ENCODE peak calls at places on chromosomes 12 and 14, in nine cellular contexts. One of them, this sample, is unnamed.

GRCh38 chr12:122888232-122888752 is 7.6 kb downstream of the VPS37B start:
- DNase-seq in K562: peak
- DNase-seq in HCT116: peak
- DNase-seq in fibroblast of lung: peak
- DNase-seq in GM23248: peak
- DNase-seq in MM.1S: peak
- DNase-seq in GM23338: peak
- DNase-seq in hepatocyte: peak
- DNase-seq in PC-9: peak
- DNase-seq in this sample: peak

GRCh38 chr14:38040411-38040810 is 167.3 kb upstream of the SSTR1 start:
- DNase-seq in K562: no peak
- DNase-seq in HCT116: no peak
- DNase-seq in fibroblast of lung: no peak
- DNase-seq in GM23248: no peak
- DNase-seq in MM.1S: no peak
- DNase-seq in GM23338: no peak
- DNase-seq in hepatocyte: no peak
- DNase-seq in PC-9: no peak
- DNase-seq in this sample: no peak

GRCh38 chr14:93128785-93129459 is 13.2 kb upstream of the ITPK1 start:
- DNase-seq in K562: no peak
- DNase-seq in HCT116: no peak
- DNase-seq in fibroblast of lung: no peak
- DNase-seq in GM23248: no peak
- DNase-seq in MM.1S: no peak
- DNase-seq in GM23338: no peak
- DNase-seq in hepatocyte: no peak
- DNase-seq in PC-9: peak
- DNase-seq in this sample: no peak

GRCh38 chr14:96929969-96930368 is 132.8 kb downstream of the VRK1 start:
- DNase-seq in K562: no peak
- DNase-seq in HCT116: no peak
- DNase-seq in fibroblast of lung: no peak
- DNase-seq in GM23248: no peak
- DNase-seq in MM.1S: no peak
- DNase-seq in GM23338: no peak
- DNase-seq in hepatocyte: no peak
- DNase-seq in PC-9: no peak
- DNase-seq in this sample: no peak

GRCh38 chr12:31890295-31891285 is 68.6 kb upstream of the RESF1 start:
- DNase-seq in K562: no peak
- DNase-seq in HCT116: no peak
- DNase-seq in fibroblast of lung: no peak
- DNase-seq in GM23248: no peak
- DNase-seq in MM.1S: peak
- DNase-seq in GM23338: no peak
- DNase-seq in hepatocyte: no peak
- DNase-seq in PC-9: no peak
- DNase-seq in this sample: no peak

GRCh38 chr14:69863083-69863482 is 16.1 kb upstream of the SMOC1 start:
- DNase-seq in K562: no peak
- DNase-seq in HCT116: no peak
- DNase-seq in fibroblast of lung: no peak
- DNase-seq in GM23248: no peak
- DNase-seq in MM.1S: no peak
- DNase-seq in GM23338: no peak
- DNase-seq in hepatocyte: no peak
- DNase-seq in PC-9: no peak
- DNase-seq in this sample: no peak

GRCh38 chr12:96401061-96401871 is 1.0 kb upstream of the CDK17 start:
- DNase-seq in K562: peak
- DNase-seq in HCT116: peak
- DNase-seq in fibroblast of lung: peak
- DNase-seq in GM23248: peak
- DNase-seq in MM.1S: peak
- DNase-seq in GM23338: peak
- DNase-seq in hepatocyte: peak
- DNase-seq in PC-9: peak
- DNase-seq in this sample: peak

GRCh38 chr12:37546206-37546605 is 770.4 kb upstream of the ALG10B start:
- DNase-seq in K562: no peak
- DNase-seq in HCT116: no peak
- DNase-seq in fibroblast of lung: no peak
- DNase-seq in GM23248: no peak
- DNase-seq in MM.1S: no peak
- DNase-seq in GM23338: no peak
- DNase-seq in hepatocyte: no peak
- DNase-seq in PC-9: no peak
- DNase-seq in this sample: no peak

GRCh38 chr14:81519200-81519998 is 14.3 kb downstream of the SEL1L start:
- DNase-seq in K562: peak
- DNase-seq in HCT116: no peak
- DNase-seq in fibroblast of lung: no peak
- DNase-seq in GM23248: no peak
- DNase-seq in MM.1S: no peak
- DNase-seq in GM23338: no peak
- DNase-seq in hepatocyte: no peak
- DNase-seq in PC-9: no peak
- DNase-seq in this sample: no peak

GRCh38 chr12:884746-885414 is 64.6 kb downstream of the RAD52 start:
- DNase-seq in K562: no peak
- DNase-seq in HCT116: no peak
- DNase-seq in fibroblast of lung: no peak
- DNase-seq in GM23248: no peak
- DNase-seq in MM.1S: no peak
- DNase-seq in GM23338: no peak
- DNase-seq in hepatocyte: no peak
- DNase-seq in PC-9: no peak
- DNase-seq in this sample: no peak

GRCh38 chr14:77303417-77304156 is 17.1 kb downstream of the POMT2 start:
- DNase-seq in K562: peak
- DNase-seq in HCT116: peak
- DNase-seq in fibroblast of lung: peak
- DNase-seq in GM23248: peak
- DNase-seq in MM.1S: no peak
- DNase-seq in GM23338: no peak
- DNase-seq in hepatocyte: peak
- DNase-seq in PC-9: peak
- DNase-seq in this sample: no peak

GRCh38 chr12:114770323-114770722 is 86.3 kb upstream of the TBX3 start:
- DNase-seq in K562: no peak
- DNase-seq in HCT116: no peak
- DNase-seq in fibroblast of lung: no peak
- DNase-seq in GM23248: no peak
- DNase-seq in MM.1S: no peak
- DNase-seq in GM23338: no peak
- DNase-seq in hepatocyte: no peak
- DNase-seq in PC-9: no peak
- DNase-seq in this sample: no peak

GRCh38 chr14:20671597-20672283 is 12.6 kb upstream of the RNASE4 start:
- DNase-seq in K562: no peak
- DNase-seq in HCT116: no peak
- DNase-seq in fibroblast of lung: no peak
- DNase-seq in GM23248: no peak
- DNase-seq in MM.1S: no peak
- DNase-seq in GM23338: no peak
- DNase-seq in hepatocyte: no peak
- DNase-seq in PC-9: peak
- DNase-seq in this sample: no peak

GRCh38 chr12:104763163-104763805 is 194.8 kb downstream of the SLC41A2 start:
- DNase-seq in K562: no peak
- DNase-seq in HCT116: no peak
- DNase-seq in fibroblast of lung: peak
- DNase-seq in GM23248: peak
- DNase-seq in MM.1S: no peak
- DNase-seq in GM23338: no peak
- DNase-seq in hepatocyte: no peak
- DNase-seq in PC-9: peak
- DNase-seq in this sample: no peak

GRCh38 chr12:7369274-7369729 is 65.4 kb downstream of the ACSM4 start:
- DNase-seq in K562: no peak
- DNase-seq in HCT116: peak
- DNase-seq in fibroblast of lung: no peak
- DNase-seq in GM23248: peak
- DNase-seq in MM.1S: no peak
- DNase-seq in GM23338: no peak
- DNase-seq in hepatocyte: no peak
- DNase-seq in PC-9: peak
- DNase-seq in this sample: no peak

GRCh38 chr12:94760786-94761185 is 110.4 kb upstream of the TMCC3 start:
- DNase-seq in K562: no peak
- DNase-seq in HCT116: no peak
- DNase-seq in fibroblast of lung: no peak
- DNase-seq in GM23248: no peak
- DNase-seq in MM.1S: no peak
- DNase-seq in GM23338: no peak
- DNase-seq in hepatocyte: no peak
- DNase-seq in PC-9: no peak
- DNase-seq in this sample: no peak

GRCh38 chr14:105490572-105491365 is at the start of gene TEDC1:
- DNase-seq in K562: peak
- DNase-seq in HCT116: peak
- DNase-seq in fibroblast of lung: peak
- DNase-seq in GM23248: peak
- DNase-seq in MM.1S: peak
- DNase-seq in GM23338: peak
- DNase-seq in hepatocyte: peak
- DNase-seq in PC-9: peak
- DNase-seq in this sample: peak
- TF ChIP-seq EZH2 in K562: no peak
- TF ChIP-seq EZH2 in HCT116: no peak
- TF ChIP-seq EZH2 in fibroblast of lung: peak
- TF ChIP-seq EZH2 in GM23248: no peak
- TF ChIP-seq EZH2 in MM.1S: no peak
- TF ChIP-seq EZH2 in GM23338: no peak
- TF ChIP-seq EZH2 in hepatocyte: no peak
- TF ChIP-seq EZH2 in PC-9: no peak
- TF ChIP-seq EZH2 in this sample: no peak

DNA sequence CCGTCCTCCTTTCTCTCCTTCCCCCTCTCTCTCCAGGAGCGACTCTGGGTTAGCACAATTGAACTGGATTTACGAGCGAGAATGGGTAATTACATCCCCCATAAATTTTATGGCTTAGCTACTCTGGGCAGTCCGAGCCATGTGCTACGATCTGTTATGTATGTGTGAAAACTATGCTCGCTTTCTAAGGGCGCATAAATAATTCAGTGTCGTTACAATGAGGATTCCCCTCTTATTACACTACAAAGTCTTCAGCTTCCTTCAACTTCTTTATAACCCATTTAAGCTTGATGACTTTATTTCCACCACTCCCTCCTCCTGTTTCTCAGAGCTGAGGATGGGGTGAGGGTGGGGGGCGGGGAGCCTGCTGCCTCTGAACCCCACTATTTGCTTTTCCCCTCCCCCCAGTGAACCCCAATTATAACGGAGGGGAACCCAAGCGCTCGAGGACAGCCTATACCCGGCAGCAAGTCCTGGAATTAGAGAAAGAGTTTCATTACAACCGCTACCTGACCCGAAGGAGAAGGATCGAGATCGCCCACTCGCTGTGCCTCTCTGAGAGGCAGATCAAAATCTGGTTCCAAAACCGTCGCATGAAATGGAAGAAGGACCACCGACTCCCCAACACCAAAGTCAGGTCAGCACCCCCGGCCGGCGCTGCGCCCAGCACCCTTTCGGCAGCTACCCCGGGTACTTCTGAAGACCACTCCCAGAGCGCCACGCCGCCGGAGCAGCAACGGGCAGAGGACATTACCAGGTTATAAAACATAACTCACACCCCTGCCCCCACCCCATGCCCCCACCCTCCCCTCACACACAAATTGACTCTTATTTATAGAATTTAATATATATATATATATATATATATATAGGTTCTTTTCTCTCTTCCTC is 1.1 kb downstream of the HOXC4 start:
- DNase-seq in K562: no peak
- DNase-seq in HCT116: no peak
- DNase-seq in fibroblast of lung: no peak
- DNase-seq in GM23248: peak
- DNase-seq in MM.1S: no peak
- DNase-seq in GM23338: no peak
- DNase-seq in hepatocyte: no peak
- DNase-seq in PC-9: no peak
- DNase-seq in this sample: no peak
- TF ChIP-seq EZH2 in K562: no peak
- TF ChIP-seq EZH2 in HCT116: no peak
- TF ChIP-seq EZH2 in fibroblast of lung: no peak
- TF ChIP-seq EZH2 in GM23248: no peak
- TF ChIP-seq EZH2 in MM.1S: no peak
- TF ChIP-seq EZH2 in GM23338: peak
- TF ChIP-seq EZH2 in hepatocyte: no peak
- TF ChIP-seq EZH2 in PC-9: no peak
- TF ChIP-seq EZH2 in this sample: peak

DNA sequence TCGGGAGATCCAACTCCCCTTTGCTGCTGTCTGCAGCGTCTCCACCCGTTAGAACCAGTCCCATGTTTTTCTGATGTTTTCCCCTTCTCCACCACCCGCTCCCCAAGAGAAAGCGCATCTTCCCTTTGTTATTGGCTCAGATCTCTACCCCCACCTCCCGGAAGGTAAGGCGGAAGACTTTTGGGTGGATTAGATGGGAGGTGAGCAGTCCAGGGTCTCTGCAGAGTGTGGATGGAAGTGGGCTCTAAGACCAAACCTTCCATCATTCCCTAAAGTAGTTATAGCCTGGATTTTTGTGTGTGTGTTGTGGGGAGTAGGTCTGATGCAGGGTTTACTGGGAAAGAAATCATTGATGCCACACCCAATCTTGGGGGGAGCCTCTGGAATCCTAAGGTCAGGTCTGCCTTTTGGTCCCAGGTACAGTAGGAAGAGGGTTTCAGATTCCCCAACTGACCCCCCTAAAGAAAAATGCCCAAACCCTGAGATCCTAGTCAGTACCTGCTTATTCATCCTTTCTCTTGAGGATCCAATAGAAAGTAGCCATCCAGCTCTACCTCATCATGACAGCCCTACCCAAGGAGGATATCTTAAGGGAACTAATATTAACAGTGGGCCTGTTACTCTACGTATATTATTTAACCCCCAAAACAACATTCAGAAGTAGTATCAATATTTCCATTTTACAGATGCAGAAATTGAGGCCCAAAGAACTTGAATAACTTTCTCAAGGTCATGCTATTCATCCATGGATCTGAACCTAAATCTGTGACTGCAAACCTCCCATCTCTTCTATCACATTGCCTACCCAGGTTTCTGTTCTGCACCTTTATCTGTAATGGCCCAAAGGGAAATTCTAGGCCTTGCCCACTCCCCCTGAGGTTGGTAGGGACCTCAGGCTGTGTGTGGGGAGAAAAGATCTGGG is 1.0 kb downstream of the KIF5A start:
- DNase-seq in K562: no peak
- DNase-seq in HCT116: no peak
- DNase-seq in fibroblast of lung: no peak
- DNase-seq in GM23248: no peak
- DNase-seq in MM.1S: no peak
- DNase-seq in GM23338: no peak
- DNase-seq in hepatocyte: no peak
- DNase-seq in PC-9: no peak
- DNase-seq in this sample: no peak
- TF ChIP-seq EZH2 in K562: no peak
- TF ChIP-seq EZH2 in HCT116: no peak
- TF ChIP-seq EZH2 in fibroblast of lung: no peak
- TF ChIP-seq EZH2 in GM23248: no peak
- TF ChIP-seq EZH2 in MM.1S: no peak
- TF ChIP-seq EZH2 in GM23338: no peak
- TF ChIP-seq EZH2 in hepatocyte: no peak
- TF ChIP-seq EZH2 in PC-9: no peak
- TF ChIP-seq EZH2 in this sample: no peak

GRCh38 chr12:74111688-74112360 is 425.8 kb upstream of the ATXN7L3B start:
- DNase-seq in K562: peak
- DNase-seq in HCT116: peak
- DNase-seq in fibroblast of lung: no peak
- DNase-seq in GM23248: no peak
- DNase-seq in MM.1S: no peak
- DNase-seq in GM23338: peak
- DNase-seq in hepatocyte: peak
- DNase-seq in PC-9: no peak
- DNase-seq in this sample: peak
- TF ChIP-seq EZH2 in K562: no peak
- TF ChIP-seq EZH2 in HCT116: no peak
- TF ChIP-seq EZH2 in fibroblast of lung: no peak
- TF ChIP-seq EZH2 in GM23248: no peak
- TF ChIP-seq EZH2 in MM.1S: no peak
- TF ChIP-seq EZH2 in GM23338: no peak
- TF ChIP-seq EZH2 in hepatocyte: no peak
- TF ChIP-seq EZH2 in PC-9: no peak
- TF ChIP-seq EZH2 in this sample: no peak

This sample was measured in neural progenitor cell.